ENCODE peak calls at places on chromosomes 3 and 15, in ten cellular contexts. V is A549; G is CD8-positive, alpha-beta T cell; R is OCI-LY7; Q is heart left ventricle; I is brain microvascular endothelial cell; J is CD4-positive, CD25-positive, alpha-beta regulatory T cell; A is RWPE1; L is Peyer's patch; W is WERI-Rb-1. S is an unnamed sample.

GRCh38 chr15:60643490-60644040 is 164.6 kb upstream of the ICE2 start:
- DNase-seq in G (no peak), L (no peak), I (no peak), R (no peak), W (peak), V (no peak), J (no peak), A (no peak), Q (no peak), S (no peak)

GRCh38 chr3:64658001-64658400 is 29.8 kb downstream of the ADAMTS9 start:
- DNase-seq in I (no peak), A (no peak), Q (no peak), G (no peak), L (no peak), J (no peak), W (no peak), V (no peak), R (no peak), S (no peak)

GRCh38 chr15:26838742-26839460 is 28.0 kb upstream of the GABRA5 start:
- DNase-seq in I (no peak), J (no peak), V (peak), G (no peak), W (peak), Q (no peak), A (no peak), R (peak), L (no peak), S (peak)

GRCh38 chr3:14806641-14807263 is 12.0 kb upstream of the FGD5 start:
- DNase-seq in Q (no peak), J (no peak), I (peak), L (no peak), G (no peak), W (no peak), A (no peak), R (no peak), V (no peak), S (no peak)

GRCh38 chr3:144645300-144645699 is 673.7 kb downstream of the DIPK2A start:
- DNase-seq in V (no peak), Q (no peak), R (no peak), A (no peak), W (no peak), L (no peak), J (no peak), G (no peak), I (no peak), S (no peak)

GRCh38 chr15:88269371-88270062 is 13.0 kb upstream of the NTRK3 start:
- DNase-seq in V (no peak), A (no peak), W (no peak), R (no peak), Q (no peak), J (no peak), I (no peak), G (no peak), L (no peak), S (no peak)

GRCh38 chr3:177321819-177322218 is 124.5 kb upstream of the TBL1XR1 start:
- DNase-seq in J (no peak), I (no peak), R (no peak), G (no peak), V (no peak), Q (no peak), L (no peak), W (no peak), A (no peak), S (no peak)

GRCh38 chr15:29681946-29682345 is 140.3 kb downstream of the TJP1 start:
- DNase-seq in V (no peak), J (no peak), I (no peak), L (no peak), A (no peak), R (no peak), G (no peak), Q (no peak), W (no peak), S (no peak)

GRCh38 chr3:177330771-177331170 is 133.5 kb upstream of the TBL1XR1 start:
- DNase-seq in R (no peak), Q (peak), V (no peak), G (no peak), A (no peak), L (no peak), J (no peak), W (peak), I (no peak), S (no peak)

GRCh38 chr15:58369261-58369699 is 62.5 kb upstream of the LIPC start:
- DNase-seq in I (peak), J (no peak), Q (no peak), L (no peak), R (no peak), G (no peak), A (no peak), V (no peak), W (no peak), S (peak)

GRCh38 chr3:46856576-46857471 is 6.4 kb downstream of the MYL3 start:
- DNase-seq in Q (peak), I (no peak), L (peak), V (no peak), G (no peak), J (no peak), R (no peak), A (no peak), W (peak), S (no peak)

GRCh38 chr15:23035964-23036566 is 3.3 kb downstream of the TUBGCP5 start:
- DNase-seq in A (peak), L (peak), G (peak), V (peak), J (peak), R (peak), Q (no peak), W (peak), I (peak), S (peak)

GRCh38 chr3:198062068-198062465 is 102.0 kb downstream of the LMLN start:
- DNase-seq in W (no peak), Q (no peak), L (no peak), V (no peak), A (no peak), G (no peak), R (no peak), J (no peak), I (no peak), S (no peak)

GRCh38 chr15:100980410-100981046 is 61.4 kb downstream of the LRRK1 start:
- DNase-seq in W (no peak), A (no peak), J (no peak), I (no peak), Q (no peak), G (no peak), L (no peak), V (no peak), R (peak), S (peak)

GRCh38 chr3:140292684-140293083 is 357.7 kb downstream of the CLSTN2 start:
- DNase-seq in A (peak), L (no peak), W (no peak), G (no peak), I (peak), V (no peak), J (no peak), Q (peak), R (no peak), S (no peak)

GRCh38 chr3:127749361-127749760 is 73.0 kb downstream of the MGLL start:
- DNase-seq in V (no peak), G (no peak), A (no peak), Q (no peak), J (no peak), I (no peak), W (no peak), L (no peak), R (no peak), S (no peak)

GRCh38 chr3:12557472-12558105 is 702 bp downstream of the MKRN2 start:
- DNase-seq in Q (no peak), W (no peak), G (no peak), A (no peak), J (no peak), V (no peak), L (no peak), I (peak), R (peak), S (peak)

GRCh38 chr15:101176625-101177024 is 75.2 kb downstream of the CHSY1 start:
- DNase-seq in W (no peak), R (no peak), G (no peak), I (peak), L (no peak), A (no peak), J (no peak), Q (no peak), V (no peak), S (no peak)

GRCh38 chr15:65355173-65355982 is 22.4 kb downstream of the IGDCC3 start:
- DNase-seq in L (no peak), R (no peak), G (no peak), Q (no peak), J (no peak), W (peak), A (no peak), I (no peak), V (no peak), S (no peak)

GRCh38 chr3:118803096-118803476 is 231.6 kb downstream of the IGSF11 start:
- DNase-seq in W (no peak), V (no peak), L (no peak), A (no peak), G (no peak), J (no peak), R (no peak), Q (no peak), I (no peak), S (no peak)

GRCh38 chr15:52340093-52340492 is 44.5 kb upstream of the MYO5C start:
- DNase-seq in W (no peak), Q (peak), A (no peak), V (no peak), J (no peak), I (no peak), G (no peak), L (no peak), R (no peak), S (no peak)

GRCh38 chr15:72688697-72689096 is 2.7 kb downstream of the BBS4 start:
- DNase-seq in A (no peak), W (no peak), Q (no peak), I (no peak), L (no peak), G (no peak), R (no peak), V (no peak), J (no peak), S (no peak)

GRCh38 chr3:8756671-8757070 is 12.7 kb downstream of the OXTR start:
- DNase-seq in Q (no peak), G (no peak), J (no peak), L (no peak), W (no peak), A (no peak), R (no peak), V (no peak), I (no peak), S (no peak)

GRCh38 chr3:9946112-9947024 is 5.8 kb downstream of the PRRT3 start:
- DNase-seq in I (peak), L (peak), G (peak), V (peak), Q (peak), W (peak), R (no peak), J (peak), A (peak), S (no peak)

GRCh38 chr15:82660378-82660777 is 13.2 kb upstream of the CPEB1 start:
- DNase-seq in I (no peak), R (no peak), A (no peak), V (no peak), J (no peak), Q (no peak), W (no peak), G (no peak), L (no peak), S (no peak)

GRCh38 chr3:120560304-120561250 is 35.6 kb upstream of the NDUFB4 start:
- DNase-seq in L (no peak), V (no peak), Q (no peak), G (no peak), I (no peak), W (no peak), R (no peak), J (no peak), A (no peak), S (no peak)

GRCh38 chr3:66603161-66603611 is 102.4 kb upstream of the LRIG1 start:
- DNase-seq in W (no peak), A (peak), L (no peak), I (no peak), R (no peak), J (no peak), Q (no peak), G (no peak), V (no peak), S (no peak)

GRCh38 chr3:71064288-71064975 is 519.1 kb downstream of the FOXP1 start:
- DNase-seq in W (peak), L (peak), R (peak), J (peak), G (peak), Q (peak), A (peak), I (peak), V (peak), S (peak)

GRCh38 chr3:36219398-36219797 is 160.9 kb upstream of the STAC start:
- DNase-seq in G (no peak), J (no peak), Q (no peak), I (peak), R (no peak), A (no peak), V (no peak), L (no peak), W (no peak), S (no peak)

GRCh38 chr15:90154861-90155626 is 46.1 kb upstream of the SEMA4B start:
- DNase-seq in J (no peak), R (no peak), A (no peak), W (no peak), I (no peak), G (no peak), L (no peak), Q (no peak), V (peak), S (no peak)

GRCh38 chr15:25182098-25182478 is 227.3 kb downstream of the SNRPN start:
- DNase-seq in Q (no peak), A (no peak), I (no peak), G (no peak), V (no peak), L (no peak), W (no peak), R (no peak), J (no peak), S (no peak)

GRCh38 chr15:81981888-81982287 is 63.9 kb downstream of the MEX3B start:
- DNase-seq in L (no peak), Q (no peak), J (no peak), G (no peak), W (no peak), A (no peak), I (no peak), V (no peak), R (no peak), S (no peak)

GRCh38 chr15:31314380-31314779 is 12.3 kb upstream of the KLF13 start:
- DNase-seq in G (no peak), I (no peak), L (peak), A (no peak), Q (no peak), R (no peak), J (no peak), V (no peak), W (no peak), S (no peak)

GRCh38 chr3:39447637-39448483 is 19.6 kb upstream of the MOBP start:
- DNase-seq in Q (peak), W (peak), A (peak), V (peak), I (peak), J (peak), G (peak), R (peak), L (peak), S (peak)

GRCh38 chr3:141391298-141392017 is 23.2 kb downstream of the ZBTB38 start:
- DNase-seq in I (no peak), L (no peak), G (no peak), W (no peak), Q (no peak), R (no peak), J (no peak), A (no peak), V (no peak), S (no peak)

GRCh38 chr3:146581877-146582508 is 23.2 kb downstream of the PLSCR5 start:
- DNase-seq in L (no peak), I (peak), Q (no peak), J (no peak), V (no peak), R (no peak), W (no peak), A (peak), G (no peak), S (no peak)

GRCh38 chr3:48617559-48617958 is 4.0 kb downstream of the TMEM89 start:
- DNase-seq in A (no peak), I (no peak), J (no peak), G (no peak), Q (peak), V (no peak), W (no peak), L (no peak), R (no peak), S (no peak)

GRCh38 chr3:58434511-58434910 is 879 bp upstream of the PDHB start:
- DNase-seq in I (no peak), A (no peak), Q (no peak), V (no peak), L (no peak), J (no peak), G (no peak), W (no peak), R (no peak), S (no peak)

GRCh38 chr3:58434170-58434507 is 507 bp upstream of the PDHB start:
- DNase-seq in Q (no peak), I (no peak), J (no peak), V (no peak), W (no peak), A (no peak), G (no peak), L (no peak), R (no peak), S (no peak)

GRCh38 chr3:58432905-58433304 is 727 bp downstream of the PDHB start:
- DNase-seq in J (no peak), A (no peak), G (no peak), L (no peak), V (no peak), Q (no peak), W (no peak), I (no peak), R (no peak), S (peak)

GRCh38 chr3:58433400-58434169 is at the start of gene PDHB:
- DNase-seq in W (peak), R (peak), A (peak), V (peak), Q (peak), I (peak), L (peak), G (peak), J (peak), S (peak)

GRCh38 chr3:58434990-58435389 is 1.4 kb upstream of the PDHB start:
- DNase-seq in L (no peak), R (no peak), G (no peak), J (no peak), I (peak), W (no peak), Q (no peak), V (no peak), A (peak), S (no peak)
- H3K27ac ChIP-seq in L (peak), R (no peak), G (no peak), J (no peak), I (no peak), W (no peak), Q (peak), V (peak), A (peak), S (no peak)

GRCh38 chr3:155386306-155386705 is 92.8 kb upstream of the STRIT1 start:
- DNase-seq in I (no peak), V (no peak), L (no peak), W (no peak), G (no peak), R (no peak), J (no peak), Q (peak), A (no peak), S (no peak)
- H3K27ac ChIP-seq in I (no peak), V (no peak), L (no peak), W (no peak), G (no peak), R (no peak), J (no peak), Q (no peak), A (no peak), S (no peak)

GRCh38 chr15:36791849-36792618 is 212.6 kb downstream of the CDIN1 start:
- DNase-seq in G (no peak), R (no peak), L (no peak), J (no peak), I (peak), V (no peak), W (no peak), A (no peak), Q (peak), S (no peak)

GRCh38 chr15:36785396-36785795 is 206.0 kb downstream of the CDIN1 start:
- DNase-seq in I (no peak), G (no peak), J (no peak), A (no peak), W (no peak), R (no peak), L (no peak), Q (no peak), V (no peak), S (no peak)

GRCh38 chr15:36796161-36796560 is 216.7 kb downstream of the CDIN1 start:
- DNase-seq in J (no peak), V (no peak), A (no peak), W (no peak), I (no peak), G (no peak), L (no peak), Q (no peak), R (no peak), S (no peak)

GRCh38 chr15:36793205-36793604 is 213.8 kb downstream of the CDIN1 start:
- DNase-seq in A (no peak), L (no peak), V (no peak), W (no peak), J (no peak), R (no peak), Q (no peak), G (no peak), I (no peak), S (no peak)

GRCh38 chr15:36790891-36791290 is 211.5 kb downstream of the CDIN1 start:
- DNase-seq in I (no peak), V (no peak), W (no peak), A (no peak), R (no peak), L (no peak), G (no peak), Q (no peak), J (no peak), S (no peak)
- H3K27ac ChIP-seq in I (no peak), V (no peak), W (no peak), A (no peak), R (no peak), L (no peak), G (no peak), Q (peak), J (no peak), S (no peak)

GRCh38 chr3:117480493-117480892 is 770.9 kb downstream of the TUSC7 start:
- DNase-seq in J (no peak), G (no peak), R (no peak), I (no peak), W (no peak), Q (no peak), A (no peak), L (no peak), V (no peak), S (no peak)

GRCh38 chr3:117480981-117481380 is 771.4 kb downstream of the TUSC7 start:
- DNase-seq in J (no peak), G (no peak), A (no peak), I (no peak), R (no peak), L (no peak), Q (no peak), W (no peak), V (no peak), S (no peak)

GRCh38 chr3:117473981-117474563 is 764.5 kb downstream of the TUSC7 start:
- DNase-seq in A (no peak), V (no peak), W (no peak), L (no peak), Q (no peak), G (no peak), I (no peak), R (no peak), J (no peak), S (no peak)

GRCh38 chr3:117479095-117479494 is 769.5 kb downstream of the TUSC7 start:
- DNase-seq in G (no peak), W (no peak), L (no peak), V (no peak), J (no peak), A (no peak), R (no peak), I (no peak), Q (no peak), S (no peak)

GRCh38 chr3:117477214-117477755 is 767.7 kb downstream of the TUSC7 start:
- DNase-seq in G (no peak), I (no peak), L (no peak), Q (no peak), J (no peak), V (no peak), R (no peak), W (no peak), A (no peak), S (no peak)
- H3K27ac ChIP-seq in G (no peak), I (no peak), L (no peak), Q (no peak), J (no peak), V (no peak), R (no peak), W (no peak), A (no peak), S (no peak)

GRCh38 chr3:152309535-152310317 is 41.0 kb downstream of the MBNL1 start:
- DNase-seq in A (no peak), J (no peak), I (no peak), R (no peak), G (no peak), W (no peak), V (no peak), Q (no peak), L (no peak), S (no peak)
- H3K27ac ChIP-seq in A (no peak), J (peak), I (no peak), R (no peak), G (no peak), W (no peak), V (peak), Q (peak), L (peak), S (no peak)

GRCh38 chr3:75101329-75102147 is 487.1 kb upstream of the CNTN3 start:
- DNase-seq in V (no peak), G (no peak), W (no peak), A (no peak), J (no peak), I (no peak), Q (no peak), R (no peak), L (no peak), S (no peak)
- H3K27ac ChIP-seq in V (no peak), G (no peak), W (no peak), A (no peak), J (no peak), I (no peak), Q (no peak), R (no peak), L (peak), S (no peak)

S was measured in Karpas-422.